ENCODE peak calls at places on chromosome 7, in six cellular contexts. K, W, A, E, F and C are unnamed samples.

GRCh38 chr7:102193806-102194205 is 92.9 kb upstream of the SH2B2 start:
- DNase-seq in E (no peak), A (no peak), W (no peak), F (no peak), K (no peak), C (no peak)

GRCh38 chr7:94509879-94510581 is 421 bp downstream of the CASD1 start:
- DNase-seq in K (peak), W (peak), E (peak), F (peak), A (peak), C (peak)

GRCh38 chr7:84857336-84857735 is 329.5 kb downstream of the SEMA3D start:
- DNase-seq in F (no peak), E (no peak), A (no peak), W (no peak), K (no peak), C (no peak)

GRCh38 chr7:37430644-37431043 is 18.0 kb downstream of the ELMO1 start:
- DNase-seq in W (no peak), E (no peak), F (no peak), K (no peak), A (no peak), C (no peak)

GRCh38 chr7:121798076-121798475 is 74.9 kb upstream of the PTPRZ1 start:
- DNase-seq in F (no peak), E (no peak), W (no peak), A (no peak), K (no peak), C (no peak)

GRCh38 chr7:142855756-142856564 is 1.1 kb downstream of the EPHB6 start:
- DNase-seq in F (no peak), E (no peak), W (no peak), K (no peak), A (peak), C (no peak)

GRCh38 chr7:152383341-152384234 is 52.2 kb downstream of the KMT2C start:
- DNase-seq in F (no peak), W (no peak), K (peak), A (no peak), E (no peak), C (peak)

GRCh38 chr7:30980194-30980593 is 16.4 kb downstream of the GHRHR start:
- DNase-seq in E (no peak), A (no peak), F (no peak), K (no peak), W (no peak), C (no peak)

GRCh38 chr7:24965831-24966708 is 13.9 kb downstream of the OSBPL3 start:
- DNase-seq in A (no peak), W (no peak), E (no peak), F (no peak), K (peak), C (no peak)

GRCh38 chr7:26443761-26444160 is 152.1 kb downstream of the SNX10 start:
- DNase-seq in A (no peak), E (no peak), W (no peak), K (no peak), F (no peak), C (no peak)

GRCh38 chr7:12436896-12437535 is 33.4 kb upstream of the VWDE start:
- DNase-seq in K (no peak), A (peak), E (no peak), W (no peak), F (peak), C (no peak)

GRCh38 chr7:28953628-28954027 is 4.5 kb downstream of the TRIL start:
- DNase-seq in A (no peak), E (no peak), K (peak), F (no peak), W (no peak), C (no peak)

GRCh38 chr7:7732566-7733290 is 14.3 kb upstream of the RPA3 start:
- DNase-seq in A (no peak), E (peak), F (no peak), W (no peak), K (peak), C (peak)

GRCh38 chr7:1054438-1055083 is 10.2 kb downstream of the GPR146 start:
- DNase-seq in A (peak), E (no peak), K (no peak), F (no peak), W (no peak), C (no peak)

GRCh38 chr7:99631311-99632109 is 14.8 kb downstream of the ZSCAN25 start:
- DNase-seq in W (peak), A (no peak), K (no peak), F (peak), E (no peak), C (peak)

GRCh38 chr7:1569016-1569415 is 816 bp downstream of the PSMG3 start:
- DNase-seq in K (peak), E (no peak), W (no peak), F (no peak), A (no peak), C (peak)

GRCh38 chr7:498678-499641 is 20.7 kb downstream of the PDGFA start:
- DNase-seq in A (no peak), F (no peak), K (no peak), E (no peak), W (no peak), C (no peak)

GRCh38 chr7:91630581-91631370 is 249.7 kb downstream of the MTERF1 start:
- DNase-seq in F (no peak), K (no peak), A (no peak), E (no peak), W (no peak), C (no peak)

GRCh38 chr7:130649004-130649790 is 19.4 kb downstream of the COPG2 start:
- DNase-seq in F (no peak), K (peak), W (no peak), A (no peak), E (no peak), C (peak)

GRCh38 chr7:96212474-96212873 is 109.4 kb downstream of the SLC25A13 start:
- DNase-seq in W (no peak), A (no peak), F (no peak), E (no peak), K (no peak), C (no peak)

GRCh38 chr7:50921114-50921513 is 138.4 kb upstream of the GRB10 start:
- DNase-seq in A (no peak), K (no peak), F (no peak), W (no peak), E (no peak), C (no peak)

GRCh38 chr7:131341690-131342089 is 14.0 kb downstream of the MKLN1 start:
- DNase-seq in F (no peak), E (no peak), A (no peak), W (no peak), K (no peak), C (no peak)

GRCh38 chr7:590731-591551 is 71.3 kb upstream of the PDGFA start:
- DNase-seq in A (peak), F (no peak), W (no peak), E (no peak), K (no peak), C (no peak)

GRCh38 chr7:97179454-97180104 is 62.1 kb downstream of the SDHAF3 start:
- DNase-seq in A (peak), E (peak), W (peak), F (peak), K (peak), C (peak)